ENCODE peak calls at places on chromosome 10, in eight cellular contexts. One of them, this sample, is unnamed.

GRCh38 chr10:100934084-100934659 is 21.4 kb downstream of the SLF2 start:
- DNase-seq in GM12865: peak
- DNase-seq in osteocyte: no peak
- DNase-seq in AG09319: no peak
- DNase-seq in ascending aorta: no peak
- DNase-seq in endothelial cell: peak
- DNase-seq in AG04450: no peak
- DNase-seq in fibroblast of villous mesenchyme: peak
- DNase-seq in this sample: no peak

GRCh38 chr10:122435212-122435827 is 19.1 kb upstream of the ARMS2 start:
- DNase-seq in GM12865: peak
- DNase-seq in endothelial cell: no peak
- DNase-seq in AG09319: no peak
- DNase-seq in fibroblast of villous mesenchyme: peak
- DNase-seq in AG04450: no peak
- DNase-seq in osteocyte: no peak
- DNase-seq in ascending aorta: no peak
- DNase-seq in this sample: no peak

GRCh38 chr10:9211228-9211627 is 1156.7 kb downstream of the GATA3 start:
- DNase-seq in AG09319: no peak
- DNase-seq in AG04450: no peak
- DNase-seq in fibroblast of villous mesenchyme: no peak
- DNase-seq in endothelial cell: no peak
- DNase-seq in osteocyte: no peak
- DNase-seq in ascending aorta: no peak
- DNase-seq in GM12865: no peak
- DNase-seq in this sample: no peak

GRCh38 chr10:108782411-108782810 is 1140.9 kb downstream of the XPNPEP1 start:
- DNase-seq in AG04450: no peak
- DNase-seq in GM12865: no peak
- DNase-seq in fibroblast of villous mesenchyme: no peak
- DNase-seq in endothelial cell: no peak
- DNase-seq in ascending aorta: no peak
- DNase-seq in osteocyte: no peak
- DNase-seq in AG09319: no peak
- DNase-seq in this sample: no peak

GRCh38 chr10:3592424-3592823 is 192.6 kb downstream of the KLF6 start:
- DNase-seq in fibroblast of villous mesenchyme: no peak
- DNase-seq in GM12865: no peak
- DNase-seq in AG04450: no peak
- DNase-seq in endothelial cell: no peak
- DNase-seq in ascending aorta: no peak
- DNase-seq in osteocyte: no peak
- DNase-seq in AG09319: no peak
- DNase-seq in this sample: no peak

GRCh38 chr10:73117976-73118743 is 7.9 kb downstream of the NUDT13 start:
- DNase-seq in osteocyte: no peak
- DNase-seq in ascending aorta: no peak
- DNase-seq in fibroblast of villous mesenchyme: no peak
- DNase-seq in endothelial cell: no peak
- DNase-seq in AG09319: no peak
- DNase-seq in AG04450: no peak
- DNase-seq in GM12865: peak
- DNase-seq in this sample: no peak

GRCh38 chr10:14118953-14119352 is 211.8 kb downstream of the FRMD4A start:
- DNase-seq in fibroblast of villous mesenchyme: no peak
- DNase-seq in endothelial cell: no peak
- DNase-seq in GM12865: no peak
- DNase-seq in ascending aorta: no peak
- DNase-seq in osteocyte: no peak
- DNase-seq in AG04450: no peak
- DNase-seq in AG09319: no peak
- DNase-seq in this sample: no peak

GRCh38 chr10:22618081-22618785 is 96.1 kb downstream of the PIP4K2A start:
- DNase-seq in ascending aorta: no peak
- DNase-seq in endothelial cell: no peak
- DNase-seq in AG09319: no peak
- DNase-seq in AG04450: no peak
- DNase-seq in GM12865: peak
- DNase-seq in osteocyte: no peak
- DNase-seq in fibroblast of villous mesenchyme: peak
- DNase-seq in this sample: no peak

GRCh38 chr10:103605359-103606156 is 112.1 kb downstream of the NEURL1 start:
- DNase-seq in fibroblast of villous mesenchyme: peak
- DNase-seq in GM12865: peak
- DNase-seq in ascending aorta: no peak
- DNase-seq in AG04450: no peak
- DNase-seq in osteocyte: no peak
- DNase-seq in endothelial cell: peak
- DNase-seq in AG09319: no peak
- DNase-seq in this sample: peak

GRCh38 chr10:101134299-101135127 is 3.4 kb downstream of the TLX1 start:
- DNase-seq in ascending aorta: no peak
- DNase-seq in AG09319: no peak
- DNase-seq in AG04450: no peak
- DNase-seq in osteocyte: no peak
- DNase-seq in GM12865: no peak
- DNase-seq in endothelial cell: no peak
- DNase-seq in fibroblast of villous mesenchyme: no peak
- DNase-seq in this sample: no peak

GRCh38 chr10:100065084-100065660 is 16.5 kb downstream of the CPN1 start:
- DNase-seq in GM12865: no peak
- DNase-seq in ascending aorta: no peak
- DNase-seq in fibroblast of villous mesenchyme: no peak
- DNase-seq in AG04450: no peak
- DNase-seq in osteocyte: no peak
- DNase-seq in AG09319: no peak
- DNase-seq in endothelial cell: no peak
- DNase-seq in this sample: no peak

GRCh38 chr10:54463644-54464043 is 337.4 kb downstream of the PCDH15 start:
- DNase-seq in endothelial cell: no peak
- DNase-seq in ascending aorta: no peak
- DNase-seq in AG04450: no peak
- DNase-seq in AG09319: no peak
- DNase-seq in fibroblast of villous mesenchyme: no peak
- DNase-seq in GM12865: no peak
- DNase-seq in osteocyte: no peak
- DNase-seq in this sample: no peak

GRCh38 chr10:22505923-22506685 is 160.8 kb downstream of the SPAG6 start:
- DNase-seq in AG09319: no peak
- DNase-seq in GM12865: peak
- DNase-seq in fibroblast of villous mesenchyme: peak
- DNase-seq in AG04450: no peak
- DNase-seq in endothelial cell: no peak
- DNase-seq in ascending aorta: no peak
- DNase-seq in osteocyte: no peak
- DNase-seq in this sample: no peak

GRCh38 chr10:34981834-34982233 is 108.3 kb downstream of the CUL2 start:
- DNase-seq in fibroblast of villous mesenchyme: no peak
- DNase-seq in GM12865: no peak
- DNase-seq in AG09319: no peak
- DNase-seq in endothelial cell: no peak
- DNase-seq in AG04450: no peak
- DNase-seq in osteocyte: no peak
- DNase-seq in ascending aorta: no peak
- DNase-seq in this sample: no peak

GRCh38 chr10:34985146-34985545 is 105.0 kb downstream of the CUL2 start:
- DNase-seq in ascending aorta: no peak
- DNase-seq in AG09319: no peak
- DNase-seq in GM12865: no peak
- DNase-seq in osteocyte: no peak
- DNase-seq in AG04450: no peak
- DNase-seq in endothelial cell: no peak
- DNase-seq in fibroblast of villous mesenchyme: no peak
- DNase-seq in this sample: no peak

GRCh38 chr10:34988397-34989067 is 101.6 kb downstream of the CUL2 start:
- DNase-seq in AG09319: no peak
- DNase-seq in fibroblast of villous mesenchyme: no peak
- DNase-seq in ascending aorta: no peak
- DNase-seq in endothelial cell: no peak
- DNase-seq in GM12865: no peak
- DNase-seq in AG04450: no peak
- DNase-seq in osteocyte: no peak
- DNase-seq in this sample: no peak

GRCh38 chr10:34979938-34980337 is 110.2 kb downstream of the CUL2 start:
- DNase-seq in osteocyte: no peak
- DNase-seq in ascending aorta: no peak
- DNase-seq in GM12865: no peak
- DNase-seq in fibroblast of villous mesenchyme: no peak
- DNase-seq in endothelial cell: no peak
- DNase-seq in AG04450: no peak
- DNase-seq in AG09319: no peak
- DNase-seq in this sample: no peak

DNA sequence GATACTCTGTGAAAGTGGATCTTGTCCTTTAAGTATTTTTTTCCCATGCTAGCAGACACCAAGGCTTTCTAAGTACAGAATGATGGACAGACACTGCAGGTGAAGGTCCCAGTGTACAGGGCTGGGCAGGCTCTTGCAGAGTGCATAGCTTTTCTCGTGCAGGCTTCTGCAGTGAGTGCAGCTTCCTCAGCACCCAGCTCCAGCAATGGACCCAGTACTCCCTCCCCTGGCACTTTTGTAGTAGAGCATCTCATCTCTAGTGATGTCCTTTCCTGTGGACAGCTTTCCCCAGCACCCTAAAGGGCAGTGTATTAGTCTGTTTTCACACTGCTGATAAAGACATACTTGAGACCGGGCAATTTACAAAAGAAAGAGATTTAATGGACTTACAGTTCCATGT is 104.3 kb downstream of the CUL2 start:
- DNase-seq in GM12865: no peak
- DNase-seq in ascending aorta: no peak
- DNase-seq in osteocyte: no peak
- DNase-seq in AG09319: no peak
- DNase-seq in AG04450: no peak
- DNase-seq in fibroblast of villous mesenchyme: peak
- DNase-seq in endothelial cell: no peak
- DNase-seq in this sample: no peak
- TF ChIP-seq CTCF in GM12865: no peak
- TF ChIP-seq CTCF in ascending aorta: no peak
- TF ChIP-seq CTCF in osteocyte: peak
- TF ChIP-seq CTCF in AG09319: no peak
- TF ChIP-seq CTCF in AG04450: peak
- TF ChIP-seq CTCF in fibroblast of villous mesenchyme: peak
- TF ChIP-seq CTCF in endothelial cell: no peak
- TF ChIP-seq CTCF in this sample: no peak

GRCh38 chr10:124262249-124262865 is 156.4 kb downstream of the OAT start:
- DNase-seq in fibroblast of villous mesenchyme: no peak
- DNase-seq in ascending aorta: no peak
- DNase-seq in AG09319: no peak
- DNase-seq in endothelial cell: no peak
- DNase-seq in AG04450: no peak
- DNase-seq in GM12865: no peak
- DNase-seq in osteocyte: no peak
- DNase-seq in this sample: no peak
- TF ChIP-seq CTCF in fibroblast of villous mesenchyme: peak
- TF ChIP-seq CTCF in ascending aorta: no peak
- TF ChIP-seq CTCF in AG09319: no peak
- TF ChIP-seq CTCF in endothelial cell: no peak
- TF ChIP-seq CTCF in AG04450: no peak
- TF ChIP-seq CTCF in GM12865: no peak
- TF ChIP-seq CTCF in osteocyte: no peak
- TF ChIP-seq CTCF in this sample: no peak

GRCh38 chr10:93072713-93073538 is 767 bp upstream of the CYP26A1 start:
- DNase-seq in GM12865: no peak
- DNase-seq in AG04450: no peak
- DNase-seq in endothelial cell: no peak
- DNase-seq in fibroblast of villous mesenchyme: no peak
- DNase-seq in AG09319: no peak
- DNase-seq in osteocyte: no peak
- DNase-seq in ascending aorta: no peak
- DNase-seq in this sample: peak

GRCh38 chr10:93071177-93071472 is 2.6 kb upstream of the CYP26A1 start:
- DNase-seq in AG04450: no peak
- DNase-seq in ascending aorta: no peak
- DNase-seq in AG09319: no peak
- DNase-seq in osteocyte: no peak
- DNase-seq in fibroblast of villous mesenchyme: no peak
- DNase-seq in GM12865: no peak
- DNase-seq in endothelial cell: no peak
- DNase-seq in this sample: no peak

GRCh38 chr10:93072225-93072712 is 1.4 kb upstream of the CYP26A1 start:
- DNase-seq in fibroblast of villous mesenchyme: no peak
- DNase-seq in GM12865: no peak
- DNase-seq in endothelial cell: no peak
- DNase-seq in osteocyte: no peak
- DNase-seq in AG04450: no peak
- DNase-seq in ascending aorta: no peak
- DNase-seq in AG09319: no peak
- DNase-seq in this sample: peak

GRCh38 chr10:93070378-93071176 is 3.1 kb upstream of the CYP26A1 start:
- DNase-seq in AG04450: no peak
- DNase-seq in ascending aorta: no peak
- DNase-seq in GM12865: no peak
- DNase-seq in AG09319: no peak
- DNase-seq in endothelial cell: no peak
- DNase-seq in osteocyte: no peak
- DNase-seq in fibroblast of villous mesenchyme: no peak
- DNase-seq in this sample: no peak

GRCh38 chr10:93071674-93072224 is 1.9 kb upstream of the CYP26A1 start:
- DNase-seq in AG09319: no peak
- DNase-seq in osteocyte: no peak
- DNase-seq in endothelial cell: peak
- DNase-seq in fibroblast of villous mesenchyme: no peak
- DNase-seq in GM12865: no peak
- DNase-seq in AG04450: no peak
- DNase-seq in ascending aorta: no peak
- DNase-seq in this sample: peak
- TF ChIP-seq CTCF in AG09319: no peak
- TF ChIP-seq CTCF in osteocyte: no peak
- TF ChIP-seq CTCF in endothelial cell: no peak
- TF ChIP-seq CTCF in fibroblast of villous mesenchyme: no peak
- TF ChIP-seq CTCF in GM12865: no peak
- TF ChIP-seq CTCF in AG04450: no peak
- TF ChIP-seq CTCF in ascending aorta: no peak
- TF ChIP-seq CTCF in this sample: no peak

DNA sequence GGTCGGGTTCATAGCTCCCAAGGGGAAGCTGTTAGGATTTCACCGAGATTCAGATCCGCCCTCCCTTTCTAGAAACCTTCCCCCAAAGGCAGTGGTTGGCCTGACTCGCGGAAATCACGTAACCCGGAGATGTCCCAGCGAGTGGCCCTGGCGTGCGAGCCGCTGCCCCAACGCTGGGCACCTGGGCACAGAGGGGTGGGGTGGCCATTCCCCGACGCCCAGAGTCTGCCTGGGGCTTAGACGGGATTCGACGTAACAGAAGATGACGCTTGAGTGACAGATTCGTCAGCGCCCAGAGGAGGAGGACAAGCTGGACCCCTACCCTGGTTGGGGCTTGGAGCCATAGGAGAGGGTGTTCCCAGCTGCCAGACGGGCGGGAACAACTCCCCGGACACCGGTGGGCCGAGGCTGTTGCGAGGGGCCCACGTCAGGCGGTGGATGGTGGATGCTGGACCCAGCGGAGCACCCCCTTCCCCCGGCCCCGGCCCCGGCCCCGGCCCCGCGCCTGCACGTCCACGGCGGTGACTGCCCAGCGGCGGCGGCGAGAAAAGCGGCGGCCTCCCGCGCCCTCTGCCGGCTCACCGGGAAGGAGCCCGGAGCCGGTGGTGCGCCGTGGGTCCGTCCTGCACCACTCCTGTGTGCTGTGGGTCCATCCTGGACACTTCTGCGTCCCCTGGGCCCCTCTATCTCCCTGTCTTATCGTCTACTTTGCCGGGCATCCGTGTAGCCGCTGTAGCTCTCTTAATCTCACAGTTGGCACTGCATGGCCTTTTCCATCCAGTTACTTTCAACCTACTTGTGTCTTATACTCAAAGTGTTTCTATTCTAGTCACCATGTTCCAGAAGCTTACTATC is 35.4 kb upstream of the KNDC1 start:
- DNase-seq in AG04450: no peak
- DNase-seq in ascending aorta: no peak
- DNase-seq in endothelial cell: peak
- DNase-seq in osteocyte: no peak
- DNase-seq in GM12865: no peak
- DNase-seq in fibroblast of villous mesenchyme: peak
- DNase-seq in AG09319: no peak
- DNase-seq in this sample: peak
- TF ChIP-seq CTCF in AG04450: peak
- TF ChIP-seq CTCF in ascending aorta: no peak
- TF ChIP-seq CTCF in endothelial cell: peak
- TF ChIP-seq CTCF in osteocyte: peak
- TF ChIP-seq CTCF in GM12865: no peak
- TF ChIP-seq CTCF in fibroblast of villous mesenchyme: peak
- TF ChIP-seq CTCF in AG09319: peak
- TF ChIP-seq CTCF in this sample: peak

This sample was measured in Calu3.